ENCODE peak calls at places on chromosomes 4 and X, in six cellular contexts. Y is HCT116, V is AG09319, J is Calu3, U is tibial nerve, D is dorsolateral prefrontal cortex. L is an unnamed sample.

GRCh38 chrX:139508099-139508498 is 22.4 kb upstream of the F9 start:
- DNase-seq in U (no peak), V (no peak), D (no peak), Y (no peak), J (no peak), L (no peak)

GRCh38 chr4:20368926-20369325 is 117.2 kb downstream of the SLIT2 start:
- DNase-seq in J (no peak), D (no peak), Y (no peak), U (no peak), V (no peak), L (no peak)

GRCh38 chr4:174136013-174136412 is 147.5 kb downstream of the FBXO8 start:
- DNase-seq in Y (no peak), U (no peak), D (no peak), J (no peak), V (no peak), L (no peak)

GRCh38 chrX:148504412-148504950 is 4.1 kb downstream of the AFF2 start:
- DNase-seq in V (no peak), U (no peak), Y (no peak), J (no peak), D (no peak), L (no peak)

GRCh38 chr4:4461850-4462249 is 74.9 kb downstream of the NSG1 start:
- DNase-seq in Y (no peak), D (peak), V (no peak), J (no peak), U (no peak), L (no peak)

GRCh38 chr4:88969746-88970145 is 87.2 kb downstream of the FAM13A start:
- DNase-seq in D (no peak), V (no peak), J (no peak), U (no peak), Y (no peak), L (no peak)

GRCh38 chr4:11218692-11219091 is 210.0 kb downstream of the HS3ST1 start:
- DNase-seq in U (no peak), D (no peak), V (no peak), Y (peak), J (no peak), L (no peak)

GRCh38 chrX:145552643-145553042 is 265.0 kb upstream of the SLITRK2 start:
- DNase-seq in J (no peak), D (no peak), Y (no peak), U (no peak), V (no peak), L (no peak)

GRCh38 chr4:165209796-165210195 is 2.4 kb downstream of the KLHL2 start:
- DNase-seq in U (no peak), J (no peak), D (no peak), Y (no peak), V (no peak), L (no peak)

GRCh38 chr4:40843696-40844095 is 93.9 kb downstream of the NSUN7 start:
- DNase-seq in U (no peak), D (no peak), J (peak), Y (no peak), V (no peak), L (no peak)

GRCh38 chr4:27714073-27714472 is 853.4 kb downstream of the STIM2 start:
- DNase-seq in U (no peak), D (no peak), Y (no peak), J (no peak), V (no peak), L (no peak)

GRCh38 chrX:71103110-71103983 is 3.2 kb downstream of the CXorf65 start:
- DNase-seq in Y (no peak), D (no peak), J (peak), V (no peak), U (no peak), L (no peak)

GRCh38 chrX:357693-358471 is 28.8 kb downstream of the PPP2R3B start:
- DNase-seq in J (no peak), U (no peak), V (no peak), D (no peak), Y (no peak), L (no peak)

GRCh38 chr4:93659629-93660028 is 168.9 kb upstream of the ATOH1 start:
- DNase-seq in V (no peak), U (no peak), D (no peak), Y (no peak), J (no peak), L (no peak)

GRCh38 chrX:10017866-10018265 is 50.7 kb downstream of the CLDN34 start:
- DNase-seq in V (no peak), U (no peak), D (no peak), Y (peak), J (peak), L (no peak)

GRCh38 chrX:150664290-150664689 is 28.9 kb upstream of the MTMR1 start:
- DNase-seq in U (no peak), D (no peak), Y (no peak), V (no peak), J (peak), L (no peak)

GRCh38 chrX:2583194-2584162 is 82.7 kb upstream of the DHRSX start:
- DNase-seq in J (no peak), U (no peak), D (no peak), V (no peak), Y (no peak), L (no peak)

GRCh38 chrX:2587146-2587545 is 86.4 kb upstream of the DHRSX start:
- DNase-seq in Y (no peak), J (no peak), V (no peak), U (no peak), D (no peak), L (no peak)

GRCh38 chrX:2588049-2588448 is 87.3 kb upstream of the DHRSX start:
- DNase-seq in D (no peak), V (no peak), J (no peak), U (no peak), Y (no peak), L (no peak)

GRCh38 chrX:2584216-2584615 is 83.4 kb upstream of the DHRSX start:
- DNase-seq in V (no peak), U (no peak), J (no peak), Y (no peak), D (no peak), L (no peak)

GRCh38 chrX:2584659-2585470 is 84.1 kb upstream of the DHRSX start:
- DNase-seq in Y (no peak), U (no peak), V (no peak), J (no peak), D (no peak), L (no peak)
- TF ChIP-seq CTCF in Y (no peak), U (no peak), V (no peak), J (no peak), D (no peak), L (no peak)

GRCh38 chr4:102715057-102715456 is 45.7 kb downstream of the MANBA start:
- DNase-seq in Y (no peak), V (no peak), U (no peak), D (no peak), J (no peak), L (no peak)
- TF ChIP-seq CTCF in Y (peak), V (no peak), U (no peak), D (no peak), J (no peak), L (no peak)

DNA sequence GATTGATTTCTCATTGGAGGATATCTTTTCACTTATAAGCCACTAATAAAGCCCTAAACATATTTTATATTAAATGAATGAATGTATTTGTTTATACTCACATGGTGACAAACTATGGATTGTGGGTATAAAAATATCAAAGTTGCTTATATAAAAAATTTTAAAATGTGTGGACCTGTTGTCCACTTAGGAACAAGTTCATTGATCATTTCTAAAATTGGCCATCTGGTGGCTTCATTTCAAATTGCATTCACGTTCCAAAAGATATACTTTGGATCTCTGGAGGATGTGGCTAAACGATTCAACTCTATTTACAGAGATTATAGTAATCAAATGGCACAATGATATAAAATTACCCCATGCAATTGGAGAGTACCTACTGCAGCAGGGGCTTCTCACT is 32.5 kb downstream of the FSTL5 start:
- DNase-seq in D (no peak), V (no peak), U (no peak), J (peak), Y (no peak), L (no peak)
- TF ChIP-seq CTCF in D (no peak), V (no peak), U (no peak), J (no peak), Y (peak), L (peak)

GRCh38 chr4:158490629-158491028 is 31.1 kb upstream of the RXFP1 start:
- DNase-seq in J (no peak), D (no peak), Y (no peak), V (no peak), U (no peak), L (no peak)

GRCh38 chr4:158500054-158500453 is 21.6 kb upstream of the RXFP1 start:
- DNase-seq in Y (no peak), D (no peak), J (no peak), U (no peak), V (no peak), L (no peak)

DNA sequence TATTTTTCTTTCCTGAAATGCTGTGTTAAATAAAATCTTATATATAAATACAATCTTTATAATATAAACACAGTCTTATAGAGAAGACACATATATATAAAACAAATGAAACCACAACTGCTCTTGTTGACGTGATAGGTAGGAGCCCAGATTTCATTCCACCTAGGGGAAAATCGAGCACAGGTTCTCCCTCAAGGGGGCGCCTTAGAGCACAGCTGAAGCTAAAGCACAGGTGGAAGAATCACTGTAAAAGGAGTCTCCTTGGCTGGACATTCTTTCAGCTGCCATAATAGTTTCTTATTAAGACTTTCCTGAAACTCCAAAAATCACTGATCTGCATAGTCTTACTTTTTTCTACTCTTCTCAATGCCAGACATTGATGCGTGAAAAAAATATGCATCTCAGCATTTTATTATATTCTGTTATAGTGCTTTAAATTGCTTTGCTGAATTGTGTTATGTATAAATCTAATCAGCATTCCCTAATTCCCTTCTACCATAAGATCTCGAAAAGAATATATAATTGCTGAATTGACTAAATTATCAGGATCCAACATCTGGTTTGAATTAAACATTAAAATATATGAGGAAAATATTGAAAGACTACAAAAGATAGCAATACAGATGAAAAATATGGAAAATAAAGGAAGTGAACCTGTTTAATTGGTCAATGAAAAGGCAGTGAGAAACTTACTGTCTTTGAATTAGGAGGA is 25.5 kb upstream of the RXFP1 start:
- DNase-seq in D (no peak), Y (peak), J (peak), V (no peak), U (no peak), L (peak)
- TF ChIP-seq CTCF in D (peak), Y (peak), J (peak), V (peak), U (peak), L (peak)

GRCh38 chr4:185461565-185461964 is 10.0 kb downstream of the CCDC110 start:
- DNase-seq in J (no peak), U (no peak), Y (no peak), V (no peak), D (no peak), L (no peak)

GRCh38 chr4:185465707-185466106 is 5.8 kb downstream of the CCDC110 start:
- DNase-seq in U (no peak), D (no peak), V (no peak), Y (no peak), J (no peak), L (no peak)

GRCh38 chr4:185464887-185465286 is 6.6 kb downstream of the CCDC110 start:
- DNase-seq in V (no peak), Y (no peak), U (no peak), D (no peak), J (no peak), L (no peak)

GRCh38 chr4:185463541-185463940 is 8.0 kb downstream of the CCDC110 start:
- DNase-seq in Y (no peak), D (no peak), U (no peak), J (no peak), V (no peak), L (no peak)

DNA sequence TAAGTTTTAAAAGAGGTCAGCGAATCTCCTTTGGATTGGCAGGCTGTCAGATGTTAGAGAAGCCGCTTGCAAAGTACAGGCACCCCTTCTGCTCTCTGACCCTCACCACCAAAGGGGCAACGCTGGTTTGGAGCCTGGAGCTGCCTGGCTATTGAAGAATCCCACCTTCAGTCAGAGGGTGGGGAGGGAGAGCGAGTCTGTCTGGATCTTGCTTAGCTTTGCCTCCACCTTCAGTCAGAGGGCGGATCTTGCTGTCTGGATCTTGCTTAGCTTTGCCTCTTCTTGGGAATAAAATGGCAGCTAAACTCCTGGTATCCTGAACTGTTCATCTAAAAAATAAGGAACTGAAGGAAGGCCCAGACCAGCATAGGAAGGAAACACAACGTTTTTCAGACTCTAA is 7.3 kb downstream of the CCDC110 start:
- DNase-seq in D (no peak), J (no peak), U (no peak), Y (no peak), V (no peak), L (no peak)
- TF ChIP-seq CTCF in D (no peak), J (no peak), U (no peak), Y (no peak), V (no peak), L (no peak)

GRCh38 chrX:53479295-53479694 is 45.1 kb upstream of the HSD17B10 start:
- DNase-seq in V (no peak), Y (no peak), J (no peak), D (no peak), U (no peak), L (no peak)

GRCh38 chrX:53483838-53484420 is 49.8 kb upstream of the HSD17B10 start:
- DNase-seq in U (no peak), V (no peak), Y (no peak), J (no peak), D (no peak), L (no peak)

GRCh38 chrX:53481816-53482485 is 47.8 kb upstream of the HSD17B10 start:
- DNase-seq in D (peak), U (peak), J (peak), Y (peak), V (peak), L (peak)

GRCh38 chrX:53476371-53476770 is 42.2 kb upstream of the HSD17B10 start:
- DNase-seq in V (no peak), U (no peak), D (no peak), J (no peak), Y (no peak), L (no peak)

DNA sequence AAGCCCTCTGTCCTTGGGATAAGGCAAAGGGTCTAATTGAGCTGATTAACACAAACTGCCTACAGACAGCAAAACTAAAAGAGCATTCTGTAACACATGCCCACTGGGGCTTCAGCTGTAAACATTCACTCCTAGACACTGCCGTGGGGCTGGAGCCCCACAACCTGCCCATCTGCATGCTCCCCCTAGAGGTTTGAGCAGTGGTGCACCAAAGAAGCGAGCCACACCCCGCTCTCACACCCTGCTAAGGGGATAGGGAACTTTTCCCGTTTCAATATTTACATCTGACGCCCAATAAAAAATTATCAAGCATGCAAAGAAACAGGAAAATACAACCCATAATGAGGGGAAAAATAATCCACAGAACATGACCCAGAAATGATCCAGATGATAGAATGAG is 46.9 kb upstream of the HSD17B10 start:
- DNase-seq in Y (no peak), D (no peak), V (no peak), J (peak), U (no peak), L (no peak)
- TF ChIP-seq CTCF in Y (peak), D (no peak), V (peak), J (no peak), U (no peak), L (peak)